ENCODE peak calls at places on chromosome 19, in four cellular contexts. O is adipocyte, Y is fibroblast of the aortic adventitia, I is IMR-90. A is an unnamed sample.

GRCh38 chr19:36110487-36111199 is at the start of gene OVOL3:
- DNase-seq in O (no peak), Y (no peak), I (no peak), A (no peak)

GRCh38 chr19:30784850-30785459 is 412.8 kb downstream of the ZNF536 start:
- DNase-seq in O (peak), Y (peak), I (peak), A (no peak)

GRCh38 chr19:48627211-48627864 is 8.0 kb downstream of the SPHK2 start:
- DNase-seq in O (no peak), Y (no peak), I (no peak), A (no peak)

GRCh38 chr19:34151439-34151838 is 20.9 kb upstream of the LSM14A start:
- DNase-seq in O (no peak), Y (no peak), I (no peak), A (no peak)

GRCh38 chr19:7337380-7338194 is 11.2 kb upstream of the ARHGEF18 start:
- DNase-seq in O (no peak), Y (no peak), I (no peak), A (no peak)

GRCh38 chr19:35908977-35909683 is 1.0 kb upstream of the TYROBP start:
- DNase-seq in O (no peak), Y (no peak), I (no peak), A (no peak)

GRCh38 chr19:32287086-32287485 is 58.3 kb upstream of the ZNF507 start:
- DNase-seq in O (no peak), Y (no peak), I (no peak), A (no peak)

GRCh38 chr19:49660338-49660961 is 5.2 kb downstream of the IRF3 start:
- DNase-seq in O (no peak), Y (no peak), I (no peak), A (no peak)

GRCh38 chr19:35059006-35059798 is 17.7 kb downstream of the HPN start:
- DNase-seq in O (no peak), Y (no peak), I (no peak), A (no peak)

GRCh38 chr19:42466521-42467436 is 24.0 kb upstream of the CXCL17 start:
- DNase-seq in O (peak), Y (peak), I (no peak), A (no peak)

GRCh38 chr19:12847159-12848139 is 9.1 kb downstream of the MAST1 start:
- DNase-seq in O (peak), Y (peak), I (peak), A (peak)

GRCh38 chr19:33428627-33429013 is 55.1 kb downstream of the CEBPG start:
- DNase-seq in O (no peak), Y (no peak), I (no peak), A (no peak)

GRCh38 chr19:10718205-10719196 is 622 bp downstream of the DNM2 start:
- DNase-seq in O (peak), Y (peak), I (peak), A (peak)

GRCh38 chr19:55546822-55547614 is 1.7 kb upstream of the SBK3 start:
- DNase-seq in O (peak), Y (peak), I (peak), A (no peak)

GRCh38 chr19:56111601-56112312 is 9.3 kb downstream of the ZNF787 start:
- DNase-seq in O (no peak), Y (no peak), I (no peak), A (no peak)

GRCh38 chr19:12720851-12721655 is 2.7 kb downstream of the TNPO2 start:
- DNase-seq in O (peak), Y (peak), I (no peak), A (no peak)

GRCh38 chr19:41646589-41647204 is 19.8 kb upstream of the CEACAM4 start:
- DNase-seq in O (peak), Y (peak), I (no peak), A (no peak)

GRCh38 chr19:41877490-41877876 is 404 bp downstream of the CD79A start:
- DNase-seq in O (no peak), Y (no peak), I (no peak), A (no peak)

GRCh38 chr19:48249502-48250014 is 6.2 kb downstream of the CARD8 start:
- DNase-seq in O (no peak), Y (no peak), I (no peak), A (no peak)

GRCh38 chr19:38233740-38234251 is 9.8 kb upstream of the DPF1 start:
- DNase-seq in O (peak), Y (peak), I (peak), A (peak)

GRCh38 chr19:55005684-55006488 is 32.2 kb downstream of the GP6 start:
- DNase-seq in O (no peak), Y (no peak), I (no peak), A (peak)

GRCh38 chr19:50046649-50047503 is 21.1 kb downstream of the ZNF473 start:
- DNase-seq in O (peak), Y (peak), I (peak), A (peak)

GRCh38 chr19:50329146-50329925 is at the start of gene KCNC3:
- DNase-seq in O (peak), Y (peak), I (peak), A (peak)

GRCh38 chr19:32489971-32490370 is 84.4 kb downstream of the DPY19L3 start:
- DNase-seq in O (no peak), Y (no peak), I (peak), A (no peak)

GRCh38 chr19:23345838-23346237 is 49.4 kb downstream of the ZNF91 start:
- DNase-seq in O (no peak), Y (no peak), I (no peak), A (no peak)

GRCh38 chr19:5137571-5138124 is 168.7 kb downstream of the KDM4B start:
- DNase-seq in O (no peak), Y (no peak), I (no peak), A (no peak)

GRCh38 chr19:35266904-35267817 is 1.6 kb upstream of the USF2 start:
- DNase-seq in O (peak), Y (no peak), I (peak), A (no peak)

GRCh38 chr19:44748426-44749254 is at the start of gene BCL3:
- DNase-seq in O (peak), Y (no peak), I (no peak), A (peak)

GRCh38 chr19:33470040-33470330 is 51.6 kb downstream of the PEPD start:
- DNase-seq in O (no peak), Y (no peak), I (no peak), A (no peak)

GRCh38 chr19:56118666-56119584 is 2.2 kb downstream of the ZNF787 start:
- DNase-seq in O (no peak), Y (no peak), I (no peak), A (no peak)

GRCh38 chr19:43425567-43426392 is 11.1 kb downstream of the TEX101 start:
- DNase-seq in O (peak), Y (peak), I (peak), A (no peak)

GRCh38 chr19:10552596-10553053 is 8.9 kb downstream of the ATG4D start:
- DNase-seq in O (peak), Y (no peak), I (no peak), A (no peak)

GRCh38 chr19:56837492-56837891 is 3.0 kb downstream of the PEG3 start:
- DNase-seq in O (no peak), Y (no peak), I (no peak), A (no peak)

GRCh38 chr19:10238172-10238783 is 7.1 kb upstream of the S1PR2 start:
- DNase-seq in O (peak), Y (peak), I (peak), A (peak)